ENCODE peak calls at places on chromosomes 4 and X, in six cellular contexts. K is lower leg skin; I is upper lobe of right lung; S is COLO829; J is NCI-H345; T is activated CD8-positive, alpha-beta memory T cell treated with anti-CD3 and anti-CD28 coated beads, Interleukin-2, amount 10 ng/mL, durations not matched to agents 7 days and 5 days. P is an unnamed sample.

GRCh38 chr4:2797545-2798305 is 4.8 kb downstream of the SH3BP2 start:
- DNase-seq in K (peak), I (peak), S (no peak), J (no peak), T (no peak), P (no peak)

GRCh38 chr4:53281438-53281837 is 84.4 kb downstream of the SCFD2 start:
- DNase-seq in K (no peak), I (no peak), S (no peak), J (no peak), T (no peak), P (no peak)

GRCh38 chr4:86451560-86452322 is 91.9 kb upstream of the MAPK10 start:
- DNase-seq in K (no peak), I (no peak), S (no peak), J (no peak), T (no peak), P (no peak)

GRCh38 chrX:40418413-40419195 is 162.2 kb upstream of the ATP6AP2 start:
- DNase-seq in K (no peak), I (no peak), S (no peak), J (no peak), T (peak), P (no peak)

GRCh38 chr4:74033721-74034120 is 4.8 kb downstream of the CXCL3 start:
- DNase-seq in K (no peak), I (no peak), S (no peak), J (no peak), T (no peak), P (no peak)

GRCh38 chrX:127085939-127086338 is 266.4 kb downstream of the PRR32 start:
- DNase-seq in K (no peak), I (no peak), S (no peak), J (no peak), T (no peak), P (no peak)

GRCh38 chr4:16745887-16746286 is 152.6 kb downstream of the LDB2 start:
- DNase-seq in K (no peak), I (no peak), S (no peak), J (no peak), T (no peak), P (no peak)

GRCh38 chr4:70544279-70544870 is 26.0 kb downstream of the AMTN start:
- DNase-seq in K (no peak), I (no peak), S (no peak), J (no peak), T (no peak), P (no peak)

GRCh38 chrX:153776611-153777045 is 4.2 kb upstream of the SRPK3 start:
- DNase-seq in K (no peak), I (no peak), S (no peak), J (no peak), T (no peak), P (no peak)

GRCh38 chr4:3248811-3249661 is at the start of gene MSANTD1:
- DNase-seq in K (no peak), I (no peak), S (no peak), J (no peak), T (no peak), P (no peak)

GRCh38 chr4:2712261-2712842 is 43.8 kb downstream of the TNIP2 start:
- DNase-seq in K (no peak), I (no peak), S (no peak), J (no peak), T (no peak), P (no peak)

GRCh38 chr4:92303621-92304027 is at the start of gene GRID2:
- DNase-seq in K (no peak), I (peak), S (peak), J (peak), T (no peak), P (peak)

GRCh38 chr4:169627307-169627706 is 6.9 kb downstream of the CLCN3 start:
- DNase-seq in K (no peak), I (no peak), S (no peak), J (no peak), T (no peak), P (no peak)

GRCh38 chr4:3713817-3714641 is 52.2 kb upstream of the ADRA2C start:
- DNase-seq in K (no peak), I (no peak), S (no peak), J (no peak), T (no peak), P (no peak)

GRCh38 chr4:55175779-55176231 is 50.4 kb upstream of the KDR start:
- DNase-seq in K (no peak), I (no peak), S (peak), J (no peak), T (no peak), P (no peak)

GRCh38 chr4:101284546-101284945 is 62.8 kb downstream of the PPP3CA start:
- DNase-seq in K (no peak), I (no peak), S (no peak), J (no peak), T (no peak), P (no peak)

GRCh38 chrX:13029831-13030771 is 14.3 kb downstream of the FAM9C start:
- DNase-seq in K (no peak), I (no peak), S (no peak), J (no peak), T (no peak), P (no peak)

GRCh38 chrX:130120321-130120731 is 10.0 kb upstream of the ELF4 start:
- DNase-seq in K (no peak), I (no peak), S (no peak), J (no peak), T (no peak), P (no peak)

GRCh38 chr4:56677673-56678072 is 3.4 kb downstream of the HOPX start:
- DNase-seq in K (no peak), I (no peak), S (no peak), J (no peak), T (no peak), P (no peak)

GRCh38 chr4:186765673-186766546 is 42.3 kb upstream of the FAT1 start:
- DNase-seq in K (no peak), I (no peak), S (no peak), J (no peak), T (no peak), P (no peak)

GRCh38 chrX:78555401-78555980 is 103.6 kb downstream of the RTL3 start:
- DNase-seq in K (no peak), I (no peak), S (no peak), J (no peak), T (no peak), P (no peak)

GRCh38 chr4:167774646-167775045 is 317.7 kb upstream of the ANXA10 start:
- DNase-seq in K (no peak), I (no peak), S (no peak), J (no peak), T (no peak), P (no peak)

GRCh38 chr4:144627663-144628076 is 18.3 kb upstream of the HHIP start:
- DNase-seq in K (no peak), I (no peak), S (peak), J (no peak), T (no peak), P (no peak)

GRCh38 chrX:10922158-10922557 is 189.0 kb upstream of the HCCS start:
- DNase-seq in K (no peak), I (no peak), S (peak), J (no peak), T (no peak), P (no peak)

GRCh38 chrX:138748480-138748879 is 37.0 kb upstream of the FGF13 start:
- DNase-seq in K (no peak), I (no peak), S (no peak), J (no peak), T (no peak), P (no peak)

GRCh38 chr4:185256444-185256843 is 47.0 kb downstream of the SNX25 start:
- DNase-seq in K (no peak), I (no peak), S (no peak), J (no peak), T (no peak), P (no peak)

GRCh38 chr4:2649604-2650114 is 106.5 kb downstream of the TNIP2 start:
- DNase-seq in K (no peak), I (peak), S (no peak), J (no peak), T (no peak), P (no peak)